ENCODE peak calls at places on chromosomes 16 and 17, in six cellular contexts. X, F, S, Y, V and G are unnamed samples.
A peak's percentile ranks its signal among the peaks of the same experiment; 100 is the strongest.

GRCh38 chr17:63476857-63477470 is at the start of gene ACE:
- DNase-seq in S (peak; percentile 93), X (no peak), F (peak; percentile 40), Y (peak; percentile 82), V (peak; percentile 69), G (peak; percentile 36)

GRCh38 chr17:32516450-32516849 is 29.7 kb downstream of the CDK5R1 start:
- DNase-seq in V (no peak), Y (no peak), S (no peak), X (no peak), F (no peak), G (no peak)

GRCh38 chr17:48561894-48562810 is 16.0 kb downstream of the HOXB4 start:
- DNase-seq in S (no peak), F (no peak), X (no peak), V (no peak), Y (no peak), G (peak; percentile 94)

GRCh38 chr16:23552171-23552570 is 5.0 kb downstream of the EARS2 start:
- DNase-seq in V (no peak), X (no peak), Y (no peak), S (peak; percentile 50), F (no peak), G (no peak)

GRCh38 chr17:41416478-41416877 is 7.9 kb downstream of the KRT37 start:
- DNase-seq in Y (no peak), X (no peak), S (no peak), F (no peak), V (no peak), G (no peak)

GRCh38 chr17:21304091-21304490 is 19.6 kb downstream of the MAP2K3 start:
- DNase-seq in F (peak; percentile 13), S (no peak), X (no peak), Y (no peak), V (no peak), G (no peak)

GRCh38 chr17:29069526-29070041 is 26.6 kb downstream of the PIPOX start:
- DNase-seq in X (no peak), V (peak; percentile 83), F (no peak), S (peak; percentile 73), Y (no peak), G (no peak)

GRCh38 chr17:46264456-46265198 is 30.3 kb upstream of the LRRC37A start:
- DNase-seq in X (peak; percentile 76), V (peak; percentile 20), F (no peak), Y (no peak), S (peak; percentile 79), G (peak; percentile 74)

GRCh38 chr17:82444941-82445521 is 5.5 kb downstream of the CYBC1 start:
- DNase-seq in V (no peak), Y (no peak), X (no peak), F (no peak), S (no peak), G (no peak)

GRCh38 chr16:64791756-64792155 is 330.1 kb downstream of the CDH11 start:
- DNase-seq in S (no peak), X (peak; percentile 4), F (no peak), V (no peak), Y (no peak), G (no peak)

GRCh38 chr17:416293-417206 is 63.9 kb upstream of the RPH3AL start:
- DNase-seq in V (no peak), F (no peak), X (no peak), Y (peak; percentile 79), S (no peak), G (no peak)
- TF ChIP-seq CTCF in V (no peak), F (no peak), X (no peak), Y (peak; percentile 19), S (peak; percentile 23), G (no peak)

DNA sequence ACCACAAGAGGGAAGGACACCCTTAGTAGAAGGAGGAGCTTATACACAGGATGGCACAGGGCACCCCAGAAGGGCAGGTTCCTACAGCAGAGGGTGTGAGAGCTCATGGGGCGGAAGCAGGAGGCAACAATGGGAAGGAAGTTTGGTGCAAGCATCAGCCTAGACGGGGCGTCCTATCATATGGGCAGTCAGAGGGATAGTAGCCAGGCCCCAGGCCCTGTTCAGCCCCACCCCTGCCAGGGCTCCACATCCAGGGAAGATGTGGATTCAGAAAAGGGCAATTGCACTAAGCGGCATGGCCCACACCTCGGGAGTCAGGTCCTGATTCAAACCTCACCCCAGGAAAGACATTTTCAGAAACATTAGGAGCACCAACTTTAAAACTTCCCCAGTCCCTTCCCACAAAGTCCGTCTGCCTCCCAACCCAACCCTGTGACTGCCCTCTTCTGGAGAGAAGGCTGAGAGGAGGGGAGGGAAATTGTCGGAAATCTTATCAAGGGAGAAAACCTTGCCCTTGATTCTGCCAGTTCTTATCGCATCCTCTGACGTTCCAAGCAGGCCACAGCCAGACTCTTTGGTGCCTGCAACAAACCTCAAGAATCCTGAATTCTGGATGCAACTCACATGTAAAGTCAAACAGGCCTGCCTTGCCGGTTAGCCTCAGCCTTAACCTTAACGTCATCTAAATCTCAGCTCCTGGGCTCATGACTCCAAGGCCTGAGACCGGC is 198.8 kb upstream of the CDH5 start:
- DNase-seq in F (no peak), V (no peak), Y (no peak), S (peak; percentile 75), X (no peak), G (no peak)
- TF ChIP-seq CTCF in F (no peak), V (no peak), Y (no peak), S (peak; percentile 75), X (peak; percentile 29), G (no peak)

GRCh38 chr17:78144146-78144719 is 2.0 kb upstream of the C17orf99 start:
- DNase-seq in F (peak; percentile 78), S (peak; percentile 54), X (peak; percentile 79), V (peak; percentile 59), Y (no peak), G (peak; percentile 86)
- TF ChIP-seq CTCF in F (no peak), S (no peak), X (no peak), V (peak; percentile 22), Y (peak; percentile 17), G (no peak)

GRCh38 chr16:35910409-35910808 is 2451.0 kb downstream of the TP53TG3F start:
- DNase-seq in Y (no peak), S (no peak), X (no peak), V (no peak), F (no peak), G (no peak)

GRCh38 chr16:35908152-35908551 is 2448.7 kb downstream of the TP53TG3F start:
- DNase-seq in Y (no peak), S (no peak), X (no peak), F (no peak), V (no peak), G (no peak)

GRCh38 chr16:35906440-35906839 is 2447.0 kb downstream of the TP53TG3F start:
- DNase-seq in S (no peak), X (no peak), Y (no peak), F (no peak), V (no peak), G (no peak)

GRCh38 chr16:35909351-35909954 is 2450.0 kb downstream of the TP53TG3F start:
- DNase-seq in S (no peak), V (no peak), Y (no peak), X (no peak), F (no peak), G (no peak)

GRCh38 chr16:35908942-35909341 is 2449.5 kb downstream of the TP53TG3F start:
- DNase-seq in V (peak; percentile 11), F (no peak), S (peak; percentile 41), Y (peak; percentile 3), X (no peak), G (no peak)
- TF ChIP-seq CTCF in V (peak; percentile 52), F (no peak), S (no peak), Y (peak; percentile 78), X (no peak), G (no peak)

GRCh38 chr17:2412561-2413021 is 11.7 kb upstream of the MNT start:
- DNase-seq in V (no peak), F (no peak), S (peak; percentile 83), Y (no peak), X (peak; percentile 54), G (no peak)
- TF ChIP-seq CTCF in V (no peak), F (peak; percentile 7), S (peak; percentile 36), Y (no peak), X (peak; percentile 33), G (no peak)

GRCh38 chr17:57110152-57110542 is 25.1 kb downstream of the AKAP1 start:
- DNase-seq in Y (no peak), V (no peak), S (no peak), X (no peak), F (peak; percentile 60), G (no peak)
- TF ChIP-seq CTCF in Y (no peak), V (no peak), S (no peak), X (no peak), F (no peak), G (no peak)